ENCODE peak calls at places on chromosomes 2 and 18, in six cellular contexts. One of them, this sample, is unnamed.

GRCh38 chr2:151878655-151879563 is 50.7 kb upstream of the ARL5A start:
- DNase-seq in PC-3: peak; percentile 32
- DNase-seq in tibial artery: no peak
- DNase-seq in right atrium auricular region: no peak
- DNase-seq in mesendoderm: peak; percentile 63
- DNase-seq in effector memory CD4-positive, alpha-beta T cell: no peak
- DNase-seq in this sample: no peak

GRCh38 chr2:17736989-17737388 is 16.6 kb downstream of the SMC6 start:
- DNase-seq in PC-3: peak; percentile 15
- DNase-seq in tibial artery: no peak
- DNase-seq in right atrium auricular region: no peak
- DNase-seq in mesendoderm: no peak
- DNase-seq in effector memory CD4-positive, alpha-beta T cell: no peak
- DNase-seq in this sample: no peak

GRCh38 chr2:220147186-220147585 is 519.8 kb downstream of the SLC4A3 start:
- DNase-seq in PC-3: no peak
- DNase-seq in tibial artery: no peak
- DNase-seq in right atrium auricular region: no peak
- DNase-seq in mesendoderm: no peak
- DNase-seq in effector memory CD4-positive, alpha-beta T cell: no peak
- DNase-seq in this sample: no peak

GRCh38 chr18:9325716-9326115 is 8.9 kb upstream of the TWSG1 start:
- DNase-seq in PC-3: no peak
- DNase-seq in tibial artery: no peak
- DNase-seq in right atrium auricular region: no peak
- DNase-seq in mesendoderm: no peak
- DNase-seq in effector memory CD4-positive, alpha-beta T cell: no peak
- DNase-seq in this sample: no peak

GRCh38 chr2:23381084-23381483 is 3.9 kb upstream of the KLHL29 start:
- DNase-seq in PC-3: peak; percentile 90
- DNase-seq in tibial artery: peak; percentile 48
- DNase-seq in right atrium auricular region: peak; percentile 76
- DNase-seq in mesendoderm: peak; percentile 88
- DNase-seq in effector memory CD4-positive, alpha-beta T cell: no peak
- DNase-seq in this sample: peak; percentile 16

GRCh38 chr18:58313491-58314032 is 269.5 kb downstream of the NEDD4L start:
- DNase-seq in PC-3: peak; percentile 59
- DNase-seq in tibial artery: no peak
- DNase-seq in right atrium auricular region: no peak
- DNase-seq in mesendoderm: no peak
- DNase-seq in effector memory CD4-positive, alpha-beta T cell: no peak
- DNase-seq in this sample: no peak

GRCh38 chr18:50961974-50962373 is 5.9 kb upstream of the ELAC1 start:
- DNase-seq in PC-3: no peak
- DNase-seq in tibial artery: no peak
- DNase-seq in right atrium auricular region: no peak
- DNase-seq in mesendoderm: peak; percentile 28
- DNase-seq in effector memory CD4-positive, alpha-beta T cell: no peak
- DNase-seq in this sample: no peak

GRCh38 chr2:38613126-38613848 is 10.6 kb upstream of the HNRNPLL start:
- DNase-seq in PC-3: no peak
- DNase-seq in tibial artery: no peak
- DNase-seq in right atrium auricular region: no peak
- DNase-seq in mesendoderm: no peak
- DNase-seq in effector memory CD4-positive, alpha-beta T cell: no peak
- DNase-seq in this sample: no peak

GRCh38 chr2:120388222-120389035 is 42.5 kb downstream of the INHBB start:
- DNase-seq in PC-3: no peak
- DNase-seq in tibial artery: no peak
- DNase-seq in right atrium auricular region: no peak
- DNase-seq in mesendoderm: no peak
- DNase-seq in effector memory CD4-positive, alpha-beta T cell: no peak
- DNase-seq in this sample: no peak

GRCh38 chr2:55620123-55620779 is 2.8 kb upstream of the PPP4R3B start:
- DNase-seq in PC-3: peak; percentile 43
- DNase-seq in tibial artery: no peak
- DNase-seq in right atrium auricular region: no peak
- DNase-seq in mesendoderm: peak; percentile 51
- DNase-seq in effector memory CD4-positive, alpha-beta T cell: no peak
- DNase-seq in this sample: no peak

GRCh38 chr2:72963423-72964145 is 46.3 kb downstream of the EMX1 start:
- DNase-seq in PC-3: no peak
- DNase-seq in tibial artery: no peak
- DNase-seq in right atrium auricular region: no peak
- DNase-seq in mesendoderm: peak; percentile 97
- DNase-seq in effector memory CD4-positive, alpha-beta T cell: no peak
- DNase-seq in this sample: no peak

GRCh38 chr2:71556811-71557210 is 103.5 kb downstream of the DYSF start:
- DNase-seq in PC-3: no peak
- DNase-seq in tibial artery: no peak
- DNase-seq in right atrium auricular region: no peak
- DNase-seq in mesendoderm: no peak
- DNase-seq in effector memory CD4-positive, alpha-beta T cell: no peak
- DNase-seq in this sample: no peak

DNA sequence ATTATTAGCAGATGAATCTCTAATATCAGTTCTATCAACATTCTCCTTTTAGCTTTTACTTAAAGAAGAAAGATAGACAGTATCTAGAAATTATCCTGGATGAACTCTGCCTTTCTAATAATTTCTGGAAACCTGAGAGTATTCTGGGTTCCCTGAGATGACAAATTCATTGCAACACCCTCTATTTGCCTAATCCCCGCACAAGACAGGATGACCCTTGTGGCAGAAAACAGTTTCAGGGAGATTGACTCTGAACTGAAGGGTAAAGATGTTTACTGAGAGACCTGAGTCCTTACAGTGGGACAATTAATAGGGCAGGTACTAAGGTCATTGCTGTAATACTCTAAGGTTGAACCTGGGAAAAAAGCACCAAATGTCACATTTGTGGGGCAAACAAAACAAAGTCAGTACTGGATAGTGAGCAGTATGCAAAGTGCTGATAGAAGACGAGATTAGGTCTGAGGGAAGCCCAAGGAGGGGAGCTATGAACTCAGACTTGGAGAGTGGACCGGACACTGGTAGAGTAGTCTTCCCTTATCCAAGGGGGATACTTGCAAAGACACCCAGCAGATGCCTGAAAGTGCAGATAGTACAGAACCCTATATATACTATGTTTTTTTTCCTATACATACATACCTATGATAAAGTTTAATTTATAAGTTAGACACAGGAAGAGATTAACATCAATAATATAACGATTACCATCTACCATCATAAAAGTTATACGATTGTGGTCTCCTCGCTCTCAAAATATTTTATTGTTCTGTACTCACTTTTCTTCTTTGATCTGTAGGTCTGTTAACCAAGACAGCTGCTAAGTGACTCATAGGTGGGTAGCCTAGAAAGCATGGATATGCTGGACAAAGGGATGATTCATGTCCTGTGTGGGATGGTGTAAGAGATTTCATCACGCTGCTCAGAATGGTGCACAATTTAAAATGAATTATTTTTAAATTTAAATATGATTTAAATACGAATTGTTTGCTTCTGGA is 148.3 kb upstream of the KLHL14 start:
- DNase-seq in PC-3: peak; percentile 72
- DNase-seq in tibial artery: no peak
- DNase-seq in right atrium auricular region: no peak
- DNase-seq in mesendoderm: peak; percentile 11
- DNase-seq in effector memory CD4-positive, alpha-beta T cell: no peak
- DNase-seq in this sample: no peak
- H3K4me1 ChIP-seq in PC-3: peaks cover 12% of the 10 kb centered on the region
- H3K4me1 ChIP-seq in tibial artery: no peaks in the 10 kb centered on the region
- H3K4me1 ChIP-seq in right atrium auricular region: no peaks in the 10 kb centered on the region
- H3K4me1 ChIP-seq in mesendoderm: no peaks in the 10 kb centered on the region
- H3K4me1 ChIP-seq in effector memory CD4-positive, alpha-beta T cell: no peaks in the 10 kb centered on the region
- H3K4me1 ChIP-seq in this sample: no peaks in the 10 kb centered on the region

GRCh38 chr2:65431417-65432226 is 777 bp downstream of the SPRED2 start:
- DNase-seq in PC-3: peak; percentile 31
- DNase-seq in tibial artery: peak; percentile 60
- DNase-seq in right atrium auricular region: no peak
- DNase-seq in mesendoderm: peak; percentile 62
- DNase-seq in effector memory CD4-positive, alpha-beta T cell: peak; percentile 33
- DNase-seq in this sample: peak; percentile 58

GRCh38 chr2:65427536-65427935 is 4.9 kb downstream of the SPRED2 start:
- DNase-seq in PC-3: no peak
- DNase-seq in tibial artery: no peak
- DNase-seq in right atrium auricular region: no peak
- DNase-seq in mesendoderm: no peak
- DNase-seq in effector memory CD4-positive, alpha-beta T cell: no peak
- DNase-seq in this sample: no peak

GRCh38 chr2:65432227-65433190 is at the start of gene SPRED2:
- DNase-seq in PC-3: peak; percentile 95
- DNase-seq in tibial artery: peak; percentile 96
- DNase-seq in right atrium auricular region: peak; percentile 98
- DNase-seq in mesendoderm: peak; percentile 99
- DNase-seq in effector memory CD4-positive, alpha-beta T cell: peak; percentile 73
- DNase-seq in this sample: peak; percentile 86

GRCh38 chr2:65430515-65431416 is 1.6 kb downstream of the SPRED2 start:
- DNase-seq in PC-3: peak; percentile 69
- DNase-seq in tibial artery: peak; percentile 57
- DNase-seq in right atrium auricular region: peak; percentile 63
- DNase-seq in mesendoderm: peak; percentile 75
- DNase-seq in effector memory CD4-positive, alpha-beta T cell: peak; percentile 44
- DNase-seq in this sample: peak; percentile 69

GRCh38 chr2:65429799-65430514 is 2.4 kb downstream of the SPRED2 start:
- DNase-seq in PC-3: peak; percentile 38
- DNase-seq in tibial artery: no peak
- DNase-seq in right atrium auricular region: no peak
- DNase-seq in mesendoderm: no peak
- DNase-seq in effector memory CD4-positive, alpha-beta T cell: no peak
- DNase-seq in this sample: no peak
- H3K27ac ChIP-seq in PC-3: peak overlapping the region; percentile 68
- H3K27ac ChIP-seq in tibial artery: peak overlapping the region; percentile 94
- H3K27ac ChIP-seq in right atrium auricular region: peak overlapping the region; percentile 97
- H3K27ac ChIP-seq in mesendoderm: no peak overlapping the region
- H3K27ac ChIP-seq in effector memory CD4-positive, alpha-beta T cell: no peak overlapping the region
- H3K27ac ChIP-seq in this sample: no peak overlapping the region

DNA sequence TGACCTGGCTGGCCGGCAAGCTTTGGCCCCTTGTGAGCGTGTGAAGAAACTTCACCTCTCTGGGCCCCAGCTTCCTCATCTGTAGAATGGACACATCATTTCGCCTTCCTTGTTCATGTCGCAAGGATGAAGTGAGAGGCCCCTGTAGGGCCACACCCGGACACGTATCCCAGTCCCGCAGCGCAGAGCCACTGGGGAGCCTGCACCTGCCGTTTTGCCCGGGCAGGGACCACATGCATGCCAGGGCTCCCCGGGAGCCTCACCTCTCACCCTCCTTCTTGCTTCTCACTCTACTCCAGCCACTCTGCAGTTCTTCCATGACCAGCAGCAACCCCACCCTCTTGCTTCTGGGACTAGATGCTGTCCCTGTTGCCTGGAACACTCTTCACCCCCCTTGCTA is 77.5 kb downstream of the FAM168B start:
- DNase-seq in PC-3: no peak
- DNase-seq in tibial artery: no peak
- DNase-seq in right atrium auricular region: no peak
- DNase-seq in mesendoderm: no peak
- DNase-seq in effector memory CD4-positive, alpha-beta T cell: no peak
- DNase-seq in this sample: no peak
- H3K27me3 ChIP-seq in PC-3: no peaks in the 10 kb centered on the region
- H3K27me3 ChIP-seq in tibial artery: peaks cover 9% of the 10 kb centered on the region
- H3K27me3 ChIP-seq in right atrium auricular region: no peaks in the 10 kb centered on the region
- H3K27me3 ChIP-seq in mesendoderm: no peaks in the 10 kb centered on the region
- H3K27me3 ChIP-seq in effector memory CD4-positive, alpha-beta T cell: no peaks in the 10 kb centered on the region
- H3K27me3 ChIP-seq in this sample: no peaks in the 10 kb centered on the region

GRCh38 chr2:118089015-118089800 is 937 bp downstream of the INSIG2 start:
- DNase-seq in PC-3: peak; percentile 48
- DNase-seq in tibial artery: peak; percentile 38
- DNase-seq in right atrium auricular region: no peak
- DNase-seq in mesendoderm: peak; percentile 27
- DNase-seq in effector memory CD4-positive, alpha-beta T cell: no peak
- DNase-seq in this sample: peak; percentile 16

GRCh38 chr2:118094503-118094902 is 6.2 kb downstream of the INSIG2 start:
- DNase-seq in PC-3: no peak
- DNase-seq in tibial artery: no peak
- DNase-seq in right atrium auricular region: no peak
- DNase-seq in mesendoderm: no peak
- DNase-seq in effector memory CD4-positive, alpha-beta T cell: no peak
- DNase-seq in this sample: no peak

GRCh38 chr2:118091140-118091478 is 2.8 kb downstream of the INSIG2 start:
- DNase-seq in PC-3: no peak
- DNase-seq in tibial artery: no peak
- DNase-seq in right atrium auricular region: no peak
- DNase-seq in mesendoderm: no peak
- DNase-seq in effector memory CD4-positive, alpha-beta T cell: no peak
- DNase-seq in this sample: no peak

GRCh38 chr2:118088051-118089014 is at the start of gene INSIG2:
- DNase-seq in PC-3: peak; percentile 98
- DNase-seq in tibial artery: peak; percentile 92
- DNase-seq in right atrium auricular region: peak; percentile 92
- DNase-seq in mesendoderm: peak; percentile 99
- DNase-seq in effector memory CD4-positive, alpha-beta T cell: peak; percentile 84
- DNase-seq in this sample: peak; percentile 86

GRCh38 chr2:118090387-118091139 is 2.3 kb downstream of the INSIG2 start:
- DNase-seq in PC-3: no peak
- DNase-seq in tibial artery: no peak
- DNase-seq in right atrium auricular region: no peak
- DNase-seq in mesendoderm: no peak
- DNase-seq in effector memory CD4-positive, alpha-beta T cell: no peak
- DNase-seq in this sample: no peak
- H3K4me1 ChIP-seq in PC-3: peaks cover 30% of the 10 kb centered on the region
- H3K4me1 ChIP-seq in tibial artery: peaks cover 42% of the 10 kb centered on the region
- H3K4me1 ChIP-seq in right atrium auricular region: peaks cover 25% of the 10 kb centered on the region
- H3K4me1 ChIP-seq in mesendoderm: no peaks in the 10 kb centered on the region
- H3K4me1 ChIP-seq in effector memory CD4-positive, alpha-beta T cell: peaks cover 7% of the 10 kb centered on the region
- H3K4me1 ChIP-seq in this sample: peaks cover 53% of the 10 kb centered on the region

DNA sequence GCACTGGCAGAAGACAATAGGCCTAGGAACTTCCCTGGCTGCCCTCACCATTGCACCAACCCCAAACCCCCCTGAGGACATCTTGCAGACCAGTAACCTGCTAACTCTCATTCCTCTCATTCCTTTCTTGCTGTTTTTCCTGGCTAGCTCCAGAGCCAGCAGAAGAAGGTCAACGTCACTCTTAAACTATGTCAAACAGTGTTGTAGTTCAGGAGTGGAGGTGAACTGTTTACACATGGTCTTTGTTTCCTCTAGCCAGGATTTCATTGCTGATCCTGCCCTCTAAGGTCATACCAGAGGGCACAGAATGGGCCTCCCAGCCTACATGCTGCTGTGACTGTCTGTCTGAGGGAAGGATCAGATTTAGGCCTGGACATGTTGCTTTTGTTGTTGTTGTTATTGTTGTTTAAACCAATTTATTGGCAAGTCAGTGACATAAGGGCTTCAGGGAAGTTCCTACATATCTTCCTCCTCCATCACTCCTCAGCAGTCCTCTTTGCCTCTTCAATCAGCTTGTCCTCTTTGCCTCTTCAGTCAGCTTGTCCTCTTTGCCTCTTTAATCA is 471.8 kb upstream of the TNP1 start:
- DNase-seq in PC-3: peak; percentile 90
- DNase-seq in tibial artery: no peak
- DNase-seq in right atrium auricular region: no peak
- DNase-seq in mesendoderm: peak; percentile 99
- DNase-seq in effector memory CD4-positive, alpha-beta T cell: no peak
- DNase-seq in this sample: no peak
- H3K27ac ChIP-seq in PC-3: peak overlapping the region; percentile 31
- H3K27ac ChIP-seq in tibial artery: peak overlapping the region; percentile 41
- H3K27ac ChIP-seq in right atrium auricular region: peak overlapping the region; percentile 63
- H3K27ac ChIP-seq in mesendoderm: peak overlapping the region; percentile 23
- H3K27ac ChIP-seq in effector memory CD4-positive, alpha-beta T cell: no peak overlapping the region
- H3K27ac ChIP-seq in this sample: no peak overlapping the region

GRCh38 chr2:229712125-229712524 is 2.2 kb downstream of the DNER start:
- DNase-seq in PC-3: peak; percentile 26
- DNase-seq in tibial artery: no peak
- DNase-seq in right atrium auricular region: no peak
- DNase-seq in mesendoderm: no peak
- DNase-seq in effector memory CD4-positive, alpha-beta T cell: no peak
- DNase-seq in this sample: no peak
- H3K27me3 ChIP-seq in PC-3: peaks cover 61% of the 10 kb centered on the region
- H3K27me3 ChIP-seq in tibial artery: peaks cover 59% of the 10 kb centered on the region
- H3K27me3 ChIP-seq in right atrium auricular region: no peaks in the 10 kb centered on the region
- H3K27me3 ChIP-seq in mesendoderm: peaks cover 6% of the 10 kb centered on the region
- H3K27me3 ChIP-seq in effector memory CD4-positive, alpha-beta T cell: peaks cover 33% of the 10 kb centered on the region
- H3K27me3 ChIP-seq in this sample: peaks cover 23% of the 10 kb centered on the region